ENCODE peak calls at places on chromosomes 11 and 22, in seven cellular contexts. P is HepG2, A is sigmoid colon, K is A549, C is tibial nerve, R is suprapubic skin, W is ovary. M is an unnamed sample. For H3K9me3, the result is how much of the 10 kb centered on the place peaks cover.

GRCh38 chr11:64268687-64269379 is 15.6 kb downstream of the BAD start:
- DNase-seq in W (peak), C (peak), P (peak), R (no peak), K (no peak), A (peak), M (peak)

GRCh38 chr11:111422494-111423249 is 43.6 kb upstream of the POU2AF1 start:
- DNase-seq in A (peak), K (peak), W (peak), C (no peak), P (peak), R (no peak), M (peak)

GRCh38 chr11:2699185-2699530 is 636 bp downstream of the KCNQ1OT1 start:
- DNase-seq in W (no peak), R (peak), A (no peak), P (no peak), C (peak), K (peak), M (peak)

GRCh38 chr22:35961480-35961902 is 67.1 kb downstream of the RBFOX2 start:
- DNase-seq in R (no peak), P (no peak), C (no peak), K (peak), W (peak), A (peak), M (no peak)

GRCh38 chr11:75431533-75432525 is 1.2 kb downstream of the KLHL35 start:
- DNase-seq in K (no peak), R (no peak), C (no peak), A (no peak), W (no peak), P (no peak), M (no peak)

GRCh38 chr22:31695423-31695822 is 33.4 kb upstream of the PISD start:
- DNase-seq in K (no peak), W (no peak), C (no peak), R (no peak), P (no peak), A (no peak), M (no peak)

GRCh38 chr11:3983101-3983500 is 111.5 kb upstream of the RRM1 start:
- DNase-seq in C (no peak), K (no peak), R (no peak), A (no peak), P (no peak), W (no peak), M (no peak)

GRCh38 chr11:33533668-33534067 is 167.0 kb downstream of the C11orf91 start:
- DNase-seq in C (no peak), R (no peak), K (no peak), A (no peak), P (peak), W (no peak), M (no peak)

GRCh38 chr11:35121326-35121865 is 17.6 kb upstream of the CD44 start:
- DNase-seq in W (no peak), P (no peak), C (no peak), K (no peak), A (no peak), R (no peak), M (no peak)

GRCh38 chr11:64885367-64886286 is 7.2 kb upstream of the EHD1 start:
- DNase-seq in A (no peak), P (peak), K (no peak), C (no peak), R (no peak), W (no peak), M (no peak)

GRCh38 chr11:70820311-70820710 is 422.0 kb downstream of the CTTN start:
- DNase-seq in C (no peak), W (no peak), R (no peak), K (no peak), P (no peak), A (no peak), M (no peak)

GRCh38 chr11:46277623-46278386 is at the start of gene CREB3L1:
- DNase-seq in K (no peak), P (no peak), R (no peak), W (peak), A (peak), C (no peak), M (peak)

GRCh38 chr11:103537904-103538502 is 428.8 kb downstream of the DYNC2H1 start:
- DNase-seq in R (no peak), K (no peak), W (no peak), P (no peak), A (no peak), C (no peak), M (no peak)

GRCh38 chr11:95005642-95006041 is 19.4 kb upstream of the KDM4E start:
- DNase-seq in K (no peak), R (no peak), P (no peak), C (no peak), W (no peak), A (no peak), M (no peak)
- TF ChIP-seq EP300 in K (no peak), R (no peak), P (no peak), C (no peak), W (no peak), A (no peak), M (no peak)

GRCh38 chr22:47794851-47795250 is 1032.4 kb downstream of the TBC1D22A start:
- DNase-seq in C (no peak), A (no peak), R (peak), P (no peak), K (no peak), W (no peak), M (no peak)
- H3K9me3 ChIP-seq in C (under half), A (under half), R (under half), P (under half), K (under half), W (under half), M (under half)

GRCh38 chr11:132007184-132007583 is 636.8 kb downstream of the NTM start:
- DNase-seq in A (no peak), W (no peak), P (no peak), C (no peak), K (no peak), R (no peak), M (no peak)
- TF ChIP-seq EP300 in A (no peak), W (no peak), P (no peak), C (no peak), K (no peak), R (no peak), M (no peak)

GRCh38 chr22:48808038-48808960 is 1019.4 kb downstream of the BRD1 start:
- DNase-seq in R (no peak), K (no peak), C (no peak), W (no peak), A (no peak), P (no peak), M (no peak)
- H3K9me3 ChIP-seq in R (under half), K (under half), C (under half), W (under half), A (under half), P (under half), M (under half)

DNA sequence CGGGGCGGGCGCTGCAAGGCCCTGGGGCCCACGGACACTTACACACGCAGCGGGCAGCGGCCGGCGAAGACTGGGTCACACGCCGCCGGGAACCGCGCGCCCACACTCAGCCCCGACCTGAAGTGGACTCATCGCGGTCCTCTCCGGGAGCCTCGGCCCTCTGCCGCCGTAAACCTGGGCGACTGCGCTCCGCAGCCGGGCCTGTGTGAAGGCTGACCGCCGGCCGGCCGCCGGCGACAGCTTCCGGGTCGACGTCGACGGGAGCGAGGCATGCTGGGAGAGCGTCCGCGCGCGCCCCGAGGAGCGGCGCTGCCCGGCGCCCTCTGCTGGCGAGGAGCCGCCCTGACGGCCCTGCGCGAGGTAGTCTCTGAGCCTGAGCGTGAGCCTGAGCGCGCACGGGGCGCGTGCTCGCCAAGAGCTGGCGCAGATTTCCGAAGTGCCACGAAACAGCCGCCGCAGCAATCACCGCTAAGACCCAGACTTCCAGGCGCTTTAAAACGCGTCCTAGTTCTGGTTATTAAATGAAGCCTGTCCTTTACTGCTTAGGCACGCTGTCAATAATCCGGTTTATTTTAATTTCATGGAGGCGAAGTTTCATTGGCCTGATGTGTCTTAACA is at the start of gene SNX19:
- DNase-seq in A (peak), K (peak), R (peak), C (peak), W (peak), P (no peak), M (peak)
- TF ChIP-seq EP300 in A (no peak), K (no peak), R (no peak), C (no peak), W (no peak), P (no peak), M (no peak)

GRCh38 chr22:33772793-33773192 is 147.5 kb downstream of the LARGE1 start:
- DNase-seq in C (no peak), W (no peak), R (no peak), K (no peak), P (no peak), A (no peak), M (no peak)

GRCh38 chr22:33781396-33781795 is 138.9 kb downstream of the LARGE1 start:
- DNase-seq in C (no peak), W (no peak), A (no peak), K (no peak), P (no peak), R (no peak), M (no peak)

GRCh38 chr22:33779243-33779642 is 141.0 kb downstream of the LARGE1 start:
- DNase-seq in A (no peak), R (no peak), K (no peak), W (no peak), P (no peak), C (no peak), M (no peak)

GRCh38 chr22:33780761-33781160 is 139.5 kb downstream of the LARGE1 start:
- DNase-seq in K (no peak), P (no peak), A (no peak), W (no peak), R (no peak), C (no peak), M (no peak)

GRCh38 chr22:33776491-33776890 is 143.8 kb downstream of the LARGE1 start:
- DNase-seq in K (no peak), P (no peak), A (no peak), W (no peak), C (no peak), R (no peak), M (no peak)
- H3K9me3 ChIP-seq in K (under half), P (under half), A (under half), W (under half), C (under half), R (under half), M (under half)

DNA sequence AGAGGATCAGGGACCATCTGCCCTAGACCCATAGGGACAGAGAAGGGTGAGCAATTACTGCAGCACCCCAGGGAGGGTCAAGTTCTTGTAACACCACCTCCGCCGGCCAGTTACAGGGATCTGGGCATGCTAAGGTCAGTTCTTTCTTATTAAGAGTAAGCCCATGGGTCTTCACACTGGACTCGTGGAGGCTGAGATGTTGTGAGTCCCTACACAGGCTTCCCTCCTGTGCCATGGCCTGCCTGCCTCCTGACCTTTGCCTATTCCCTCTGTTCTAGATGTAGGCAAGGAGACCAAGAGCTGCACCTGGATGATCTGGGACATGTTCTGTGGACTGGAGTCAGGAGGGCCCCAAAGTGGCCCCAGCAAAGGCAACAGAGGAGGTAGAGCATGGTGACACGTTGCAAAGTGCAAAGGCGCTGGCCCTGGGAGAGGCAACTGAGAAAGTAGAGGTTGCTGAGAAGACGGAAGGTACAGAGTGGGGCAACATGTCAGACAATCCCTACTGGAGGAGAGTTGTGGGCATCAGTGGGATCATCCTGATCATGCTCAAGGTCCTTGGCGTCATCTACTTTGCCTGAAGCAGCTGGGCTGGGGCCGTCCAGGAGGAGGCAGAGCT is 16.3 kb upstream of the GNAZ start:
- DNase-seq in C (no peak), K (no peak), R (peak), W (no peak), P (no peak), A (no peak), M (no peak)
- TF ChIP-seq EP300 in C (no peak), K (no peak), R (no peak), W (no peak), P (no peak), A (no peak), M (no peak)

M was measured in transverse colon.